ENCODE peak calls at places on chromosomes 1 and 21, in four cellular contexts. One of them, this sample, is unnamed.

GRCh38 chr1:197437891-197438853 is 170.1 kb downstream of the CRB1 start:
- DNase-seq in heart left ventricle: no peak
- DNase-seq in psoas muscle: no peak
- DNase-seq in cardiac muscle cell: no peak
- DNase-seq in this sample: peak

GRCh38 chr1:16094453-16095158 is 21.2 kb upstream of the FAM131C start:
- DNase-seq in heart left ventricle: no peak
- DNase-seq in psoas muscle: no peak
- DNase-seq in cardiac muscle cell: no peak
- DNase-seq in this sample: no peak

GRCh38 chr1:21496886-21497285 is 12.3 kb upstream of the ALPL start:
- DNase-seq in cardiac muscle cell: no peak
- DNase-seq in heart left ventricle: no peak
- DNase-seq in psoas muscle: no peak
- DNase-seq in this sample: no peak

GRCh38 chr1:37765937-37766664 is 1.2 kb upstream of the EPHA10 start:
- DNase-seq in cardiac muscle cell: no peak
- DNase-seq in heart left ventricle: no peak
- DNase-seq in psoas muscle: no peak
- DNase-seq in this sample: no peak

GRCh38 chr1:28915036-28915895 is 897 bp downstream of the EPB41 start:
- DNase-seq in cardiac muscle cell: peak
- DNase-seq in heart left ventricle: no peak
- DNase-seq in psoas muscle: no peak
- DNase-seq in this sample: no peak

GRCh38 chr21:41758550-41758949 is 8.3 kb downstream of the RIPK4 start:
- DNase-seq in cardiac muscle cell: no peak
- DNase-seq in heart left ventricle: no peak
- DNase-seq in psoas muscle: no peak
- DNase-seq in this sample: no peak

GRCh38 chr1:236027096-236027495 is 37.8 kb downstream of the NID1 start:
- DNase-seq in heart left ventricle: no peak
- DNase-seq in cardiac muscle cell: no peak
- DNase-seq in psoas muscle: no peak
- DNase-seq in this sample: no peak

GRCh38 chr1:202848191-202848542 is 37.4 kb downstream of the PCAT6 start:
- DNase-seq in heart left ventricle: no peak
- DNase-seq in psoas muscle: no peak
- DNase-seq in cardiac muscle cell: no peak
- DNase-seq in this sample: no peak

GRCh38 chr1:78334952-78335351 is 155.8 kb upstream of the PTGFR start:
- DNase-seq in cardiac muscle cell: no peak
- DNase-seq in psoas muscle: no peak
- DNase-seq in heart left ventricle: no peak
- DNase-seq in this sample: peak

GRCh38 chr1:231750818-231751623 is 124.4 kb downstream of the DISC1 start:
- DNase-seq in cardiac muscle cell: no peak
- DNase-seq in psoas muscle: no peak
- DNase-seq in heart left ventricle: no peak
- DNase-seq in this sample: peak

GRCh38 chr1:40824591-40825429 is 37.4 kb downstream of the CITED4 start:
- DNase-seq in cardiac muscle cell: no peak
- DNase-seq in heart left ventricle: no peak
- DNase-seq in psoas muscle: no peak
- DNase-seq in this sample: peak

GRCh38 chr1:204089044-204089751 is 16.3 kb downstream of the SOX13 start:
- DNase-seq in heart left ventricle: no peak
- DNase-seq in cardiac muscle cell: no peak
- DNase-seq in psoas muscle: peak
- DNase-seq in this sample: peak

GRCh38 chr1:231971397-231972233 is 345.0 kb downstream of the DISC1 start:
- DNase-seq in psoas muscle: no peak
- DNase-seq in heart left ventricle: no peak
- DNase-seq in cardiac muscle cell: no peak
- DNase-seq in this sample: peak

GRCh38 chr1:32142446-32143301 is 34.8 kb downstream of the KPNA6 start:
- DNase-seq in heart left ventricle: peak
- DNase-seq in psoas muscle: peak
- DNase-seq in cardiac muscle cell: peak
- DNase-seq in this sample: peak

GRCh38 chr1:235095938-235096562 is 32.6 kb downstream of the TOMM20 start:
- DNase-seq in heart left ventricle: no peak
- DNase-seq in cardiac muscle cell: no peak
- DNase-seq in psoas muscle: no peak
- DNase-seq in this sample: no peak

GRCh38 chr1:6185151-6185550 is 5.0 kb upstream of the CHD5 start:
- DNase-seq in heart left ventricle: no peak
- DNase-seq in cardiac muscle cell: no peak
- DNase-seq in psoas muscle: no peak
- DNase-seq in this sample: peak

GRCh38 chr1:3066250-3066711 is 2.7 kb upstream of the PRDM16 start:
- DNase-seq in psoas muscle: no peak
- DNase-seq in heart left ventricle: peak
- DNase-seq in cardiac muscle cell: peak
- DNase-seq in this sample: no peak

GRCh38 chr21:33441489-33442477 is 38.0 kb downstream of the TMEM50B start:
- DNase-seq in cardiac muscle cell: peak
- DNase-seq in psoas muscle: peak
- DNase-seq in heart left ventricle: peak
- DNase-seq in this sample: peak

GRCh38 chr1:25844485-25845337 is 14.5 kb downstream of the AUNIP start:
- DNase-seq in psoas muscle: no peak
- DNase-seq in cardiac muscle cell: no peak
- DNase-seq in heart left ventricle: no peak
- DNase-seq in this sample: no peak

GRCh38 chr1:87402192-87403046 is 73.7 kb downstream of the LMO4 start:
- DNase-seq in psoas muscle: no peak
- DNase-seq in heart left ventricle: no peak
- DNase-seq in cardiac muscle cell: no peak
- DNase-seq in this sample: peak

GRCh38 chr1:174114106-174114505 is 45.2 kb upstream of the RABGAP1L start:
- DNase-seq in cardiac muscle cell: no peak
- DNase-seq in psoas muscle: no peak
- DNase-seq in heart left ventricle: no peak
- DNase-seq in this sample: no peak

GRCh38 chr21:32412998-32413504 is 545 bp downstream of the EVA1C start:
- DNase-seq in psoas muscle: peak
- DNase-seq in heart left ventricle: peak
- DNase-seq in cardiac muscle cell: no peak
- DNase-seq in this sample: no peak

GRCh38 chr1:197521118-197521739 is 253.2 kb downstream of the CRB1 start:
- DNase-seq in heart left ventricle: no peak
- DNase-seq in psoas muscle: no peak
- DNase-seq in cardiac muscle cell: peak
- DNase-seq in this sample: peak

GRCh38 chr1:110438883-110439282 is 12.1 kb upstream of the PROK1 start:
- DNase-seq in psoas muscle: no peak
- DNase-seq in cardiac muscle cell: no peak
- DNase-seq in heart left ventricle: no peak
- DNase-seq in this sample: no peak

GRCh38 chr1:207309775-207310273 is 11.7 kb upstream of the CD55 start:
- DNase-seq in cardiac muscle cell: peak
- DNase-seq in heart left ventricle: no peak
- DNase-seq in psoas muscle: peak
- DNase-seq in this sample: peak

GRCh38 chr1:21497466-21498061 is 11.7 kb upstream of the ALPL start:
- DNase-seq in heart left ventricle: no peak
- DNase-seq in cardiac muscle cell: peak
- DNase-seq in psoas muscle: no peak
- DNase-seq in this sample: no peak

GRCh38 chr1:88288571-88288970 is 395.5 kb upstream of the PKN2 start:
- DNase-seq in psoas muscle: no peak
- DNase-seq in heart left ventricle: no peak
- DNase-seq in cardiac muscle cell: no peak
- DNase-seq in this sample: no peak

GRCh38 chr1:96387785-96388184 is 333.8 kb upstream of the PTBP2 start:
- DNase-seq in cardiac muscle cell: no peak
- DNase-seq in heart left ventricle: no peak
- DNase-seq in psoas muscle: no peak
- DNase-seq in this sample: no peak

GRCh38 chr1:114206392-114206791 is 52.7 kb upstream of the SYT6 start:
- DNase-seq in psoas muscle: no peak
- DNase-seq in cardiac muscle cell: no peak
- DNase-seq in heart left ventricle: no peak
- DNase-seq in this sample: no peak

GRCh38 chr1:86100401-86100800 is 56.2 kb downstream of the COL24A1 start:
- DNase-seq in cardiac muscle cell: no peak
- DNase-seq in heart left ventricle: no peak
- DNase-seq in psoas muscle: no peak
- DNase-seq in this sample: no peak

GRCh38 chr1:184393924-184394323 is 7.1 kb downstream of the C1orf21 start:
- DNase-seq in heart left ventricle: no peak
- DNase-seq in cardiac muscle cell: no peak
- DNase-seq in psoas muscle: no peak
- DNase-seq in this sample: peak

GRCh38 chr1:125087691-125088090 is 3902.9 kb downstream of the SRGAP2C start:
- DNase-seq in psoas muscle: no peak
- DNase-seq in heart left ventricle: no peak
- DNase-seq in cardiac muscle cell: no peak
- DNase-seq in this sample: no peak

GRCh38 chr1:204065174-204065985 is 7.5 kb upstream of the SOX13 start:
- DNase-seq in heart left ventricle: peak
- DNase-seq in psoas muscle: peak
- DNase-seq in cardiac muscle cell: no peak
- DNase-seq in this sample: peak

GRCh38 chr1:38815903-38816627 is 43.5 kb downstream of the RRAGC start:
- DNase-seq in heart left ventricle: no peak
- DNase-seq in psoas muscle: no peak
- DNase-seq in cardiac muscle cell: no peak
- DNase-seq in this sample: no peak

GRCh38 chr1:52385376-52385775 is 18.8 kb downstream of the ORC1 start:
- DNase-seq in heart left ventricle: no peak
- DNase-seq in cardiac muscle cell: no peak
- DNase-seq in psoas muscle: no peak
- DNase-seq in this sample: no peak

GRCh38 chr1:89259283-89259971 is 13.2 kb downstream of the GBP5 start:
- DNase-seq in heart left ventricle: no peak
- DNase-seq in cardiac muscle cell: no peak
- DNase-seq in psoas muscle: no peak
- DNase-seq in this sample: no peak

GRCh38 chr21:17231771-17232170 is 281.1 kb upstream of the CXADR start:
- DNase-seq in cardiac muscle cell: no peak
- DNase-seq in psoas muscle: no peak
- DNase-seq in heart left ventricle: no peak
- DNase-seq in this sample: peak

DNA sequence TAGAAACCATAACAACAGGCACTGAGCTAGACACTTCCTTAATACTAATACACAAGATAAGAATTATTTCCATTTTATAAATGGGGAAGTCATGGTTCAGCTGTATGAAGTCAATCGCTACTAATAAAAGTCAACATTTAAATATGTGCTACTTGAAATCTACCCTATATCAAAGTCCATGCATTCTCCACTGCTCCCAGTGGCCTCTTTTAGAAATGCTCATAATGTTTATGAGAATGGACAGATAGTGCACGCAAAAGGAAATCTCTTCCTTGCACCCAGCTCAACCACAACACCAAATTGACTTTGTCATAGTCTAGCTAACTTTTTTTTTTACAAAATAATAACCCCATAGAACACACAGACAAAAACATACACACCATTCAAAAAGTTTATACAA is 281.7 kb upstream of the CXADR start:
- DNase-seq in psoas muscle: no peak
- DNase-seq in heart left ventricle: no peak
- DNase-seq in cardiac muscle cell: no peak
- DNase-seq in this sample: no peak
- TF ChIP-seq CTCF in psoas muscle: no peak
- TF ChIP-seq CTCF in heart left ventricle: no peak
- TF ChIP-seq CTCF in cardiac muscle cell: no peak
- TF ChIP-seq CTCF in this sample: peak

DNA sequence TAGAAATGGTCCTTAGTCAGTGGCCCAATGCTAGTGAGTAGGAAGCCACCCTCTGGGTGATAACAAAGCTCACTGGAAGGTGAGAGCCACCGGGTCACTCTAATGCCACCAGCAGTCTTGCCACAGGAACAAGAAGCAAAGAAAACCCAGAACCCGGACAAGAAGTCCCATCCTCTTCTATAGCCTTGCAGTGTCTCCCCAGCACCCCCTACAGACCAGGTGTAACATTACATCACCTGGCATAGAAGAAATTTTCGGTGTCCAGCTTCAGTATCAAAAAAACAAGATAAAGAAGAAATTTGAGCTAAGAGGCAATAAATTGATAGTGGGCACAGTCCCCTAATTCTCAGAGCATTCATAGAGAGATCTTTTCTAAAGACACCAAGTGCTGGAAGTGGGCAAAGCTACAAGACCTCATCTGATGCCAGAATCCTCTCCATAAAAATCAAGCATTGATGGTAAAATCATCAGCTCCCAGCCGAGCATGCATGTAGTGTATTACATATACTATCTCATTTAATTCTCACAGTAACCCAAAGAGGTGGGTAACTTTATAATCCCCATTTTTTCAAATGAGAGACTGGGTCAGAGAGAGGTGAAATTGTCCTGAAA is 491.0 kb downstream of the MATN1 start:
- DNase-seq in heart left ventricle: no peak
- DNase-seq in cardiac muscle cell: peak
- DNase-seq in psoas muscle: no peak
- DNase-seq in this sample: peak
- TF ChIP-seq CTCF in heart left ventricle: peak
- TF ChIP-seq CTCF in cardiac muscle cell: peak
- TF ChIP-seq CTCF in psoas muscle: peak
- TF ChIP-seq CTCF in this sample: peak

DNA sequence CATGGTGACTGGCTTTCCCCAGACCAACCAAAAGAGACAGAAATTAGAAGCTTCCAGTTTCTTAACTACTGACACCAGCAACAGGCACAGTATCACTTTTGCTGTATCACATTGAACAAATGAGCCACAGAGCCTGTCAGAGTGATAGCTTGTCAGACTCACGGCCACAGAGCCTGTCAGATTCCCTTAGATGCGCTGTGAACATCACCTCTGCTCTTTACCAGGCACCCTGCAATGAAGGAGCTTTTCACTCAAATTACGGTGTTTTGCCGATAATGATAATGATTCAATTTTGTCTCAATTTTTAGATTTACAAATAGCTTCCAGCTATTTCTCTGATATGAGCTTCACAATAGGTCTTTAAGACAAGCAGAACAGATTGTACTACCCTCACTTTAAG is 107.9 kb upstream of the GNG12 start:
- DNase-seq in heart left ventricle: no peak
- DNase-seq in cardiac muscle cell: no peak
- DNase-seq in psoas muscle: no peak
- DNase-seq in this sample: no peak
- TF ChIP-seq CTCF in heart left ventricle: no peak
- TF ChIP-seq CTCF in cardiac muscle cell: no peak
- TF ChIP-seq CTCF in psoas muscle: no peak
- TF ChIP-seq CTCF in this sample: no peak

GRCh38 chr1:7533006-7533405 is 238.1 kb upstream of the VAMP3 start:
- DNase-seq in psoas muscle: no peak
- DNase-seq in cardiac muscle cell: no peak
- DNase-seq in heart left ventricle: no peak
- DNase-seq in this sample: no peak
- TF ChIP-seq CTCF in psoas muscle: no peak
- TF ChIP-seq CTCF in cardiac muscle cell: no peak
- TF ChIP-seq CTCF in heart left ventricle: no peak
- TF ChIP-seq CTCF in this sample: no peak

GRCh38 chr1:215523128-215523861 is 43.8 kb upstream of the KCTD3 start:
- DNase-seq in cardiac muscle cell: peak
- DNase-seq in heart left ventricle: no peak
- DNase-seq in psoas muscle: no peak
- DNase-seq in this sample: peak
- TF ChIP-seq CTCF in cardiac muscle cell: no peak
- TF ChIP-seq CTCF in heart left ventricle: peak
- TF ChIP-seq CTCF in psoas muscle: peak
- TF ChIP-seq CTCF in this sample: peak

This sample was measured in fibroblast of mammary gland.